ENCODE peak calls at places on chromosomes 4 and X, in four cellular contexts. O, S, X and L are unnamed samples.

GRCh38 chr4:147129687-147130086 is 184.0 kb upstream of the TTC29 start:
- DNase-seq in X (no peak), O (no peak), S (no peak), L (no peak)

GRCh38 chr4:155787113-155787710 is 28.4 kb downstream of the GUCY1B1 start:
- DNase-seq in O (no peak), S (peak; percentile 28), X (no peak), L (no peak)

GRCh38 chr4:157270552-157270951 is 50.0 kb downstream of the GRIA2 start:
- DNase-seq in X (no peak), S (no peak), O (no peak), L (no peak)

GRCh38 chr4:103272174-103272573 is 74.0 kb upstream of the CENPE start:
- DNase-seq in X (no peak), S (peak; percentile 17), O (no peak), L (no peak)

GRCh38 chrX:10529344-10529743 is 91.0 kb downstream of the MID1 start:
- DNase-seq in S (no peak), O (no peak), X (no peak), L (no peak)

GRCh38 chr4:123640271-123640670 is 243.7 kb downstream of the SPRY1 start:
- DNase-seq in S (no peak), X (no peak), O (no peak), L (no peak)

GRCh38 chr4:162497564-162498167 is 333.9 kb upstream of the FSTL5 start:
- DNase-seq in S (no peak), O (no peak), X (no peak), L (no peak)

GRCh38 chr4:8244001-8244757 is 25.4 kb upstream of the HTRA3 start:
- DNase-seq in X (no peak), S (no peak), O (peak; percentile 60), L (no peak)

GRCh38 chr4:123832173-123833026 is 435.8 kb downstream of the SPRY1 start:
- DNase-seq in O (no peak), X (peak; percentile 81), S (no peak), L (no peak)

GRCh38 chrX:11365426-11365825 is 72.2 kb downstream of the AMELX start:
- DNase-seq in S (no peak), O (no peak), X (no peak), L (no peak)

GRCh38 chr4:1767058-1767769 is 25.9 kb upstream of the FGFR3 start:
- DNase-seq in O (no peak), S (no peak), X (no peak), L (no peak)

GRCh38 chr4:128363966-128364365 is 76.4 kb upstream of the PGRMC2 start:
- DNase-seq in O (no peak), X (no peak), S (no peak), L (no peak)

GRCh38 chr4:10333942-10334341 is 123.3 kb downstream of the ZNF518B start:
- DNase-seq in O (no peak), S (no peak), X (no peak), L (no peak)

GRCh38 chr4:188196134-188196735 is 57.0 kb downstream of the TRIML1 start:
- DNase-seq in X (no peak), S (no peak), O (no peak), L (no peak)

GRCh38 chrX:101407167-101407747 is 468 bp downstream of the GLA start:
- DNase-seq in X (no peak), O (no peak), S (no peak), L (no peak)

GRCh38 chrX:72348247-72348979 is 42.7 kb upstream of the CITED1 start:
- DNase-seq in S (no peak), X (no peak), O (no peak), L (no peak)

GRCh38 chr4:70704333-70705145 is 16.2 kb downstream of the UTP3 start:
- DNase-seq in X (peak; percentile 90), S (peak; percentile 78), O (peak; percentile 96), L (peak; percentile 95)

GRCh38 chr4:87209696-87210095 is 10.7 kb downstream of the KLHL8 start:
- DNase-seq in O (no peak), X (peak; percentile 75), S (no peak), L (peak; percentile 89)

GRCh38 chr4:168019019-168019651 is 73.2 kb upstream of the ANXA10 start:
- DNase-seq in O (no peak), S (no peak), X (no peak), L (no peak)

GRCh38 chr4:55545133-55545532 is 1.6 kb downstream of the CLOCK start:
- DNase-seq in X (no peak), O (no peak), S (no peak), L (no peak)

GRCh38 chr4:107210450-107211239 is 174.5 kb upstream of the DKK2 start:
- DNase-seq in X (no peak), O (peak; percentile 32), S (no peak), L (no peak)

GRCh38 chr4:83781434-83781833 is 245.5 kb downstream of the GPAT3 start:
- DNase-seq in X (no peak), S (no peak), O (no peak), L (no peak)

GRCh38 chrX:134683351-134683750 is 25.1 kb upstream of the PLAC1 start:
- DNase-seq in S (no peak), X (no peak), O (no peak), L (no peak)

GRCh38 chr4:139815646-139816601 is 150.3 kb downstream of the MGST2 start:
- DNase-seq in S (no peak), O (no peak), X (peak; percentile 85), L (no peak)

GRCh38 chr4:145935253-145936141 is 3.1 kb downstream of the ZNF827 start:
- DNase-seq in O (peak; percentile 18), X (no peak), S (no peak), L (no peak)

GRCh38 chr4:146095867-146096266 is 79.7 kb upstream of the LSM6 start:
- DNase-seq in X (no peak), O (no peak), S (no peak), L (no peak)

GRCh38 chr4:27947320-27947719 is 1086.7 kb downstream of the STIM2 start:
- DNase-seq in S (no peak), X (no peak), O (no peak), L (no peak)

GRCh38 chr4:166941629-166942028 is 292.7 kb downstream of the SPOCK3 start:
- DNase-seq in X (no peak), O (no peak), S (no peak), L (no peak)

GRCh38 chr4:8506373-8507250 is 66.0 kb downstream of the TRMT44 start:
- DNase-seq in S (no peak), X (peak; percentile 87), O (peak; percentile 84), L (peak; percentile 56)

GRCh38 chrX:49185062-49185394 is 1.1 kb downstream of the PRICKLE3 start:
- DNase-seq in X (no peak), S (no peak), O (no peak), L (no peak)

GRCh38 chrX:49186125-49187027 is at the start of gene PRICKLE3:
- DNase-seq in S (peak; percentile 80), X (peak; percentile 92), O (peak; percentile 95), L (peak; percentile 96)

GRCh38 chrX:49187028-49187394 is 838 bp upstream of the PRICKLE3 start:
- DNase-seq in X (no peak), S (no peak), O (no peak), L (peak; percentile 72)

GRCh38 chrX:49183701-49184281 is 2.4 kb downstream of the PRICKLE3 start:
- DNase-seq in X (peak; percentile 73), O (no peak), S (no peak), L (peak; percentile 76)

DNA sequence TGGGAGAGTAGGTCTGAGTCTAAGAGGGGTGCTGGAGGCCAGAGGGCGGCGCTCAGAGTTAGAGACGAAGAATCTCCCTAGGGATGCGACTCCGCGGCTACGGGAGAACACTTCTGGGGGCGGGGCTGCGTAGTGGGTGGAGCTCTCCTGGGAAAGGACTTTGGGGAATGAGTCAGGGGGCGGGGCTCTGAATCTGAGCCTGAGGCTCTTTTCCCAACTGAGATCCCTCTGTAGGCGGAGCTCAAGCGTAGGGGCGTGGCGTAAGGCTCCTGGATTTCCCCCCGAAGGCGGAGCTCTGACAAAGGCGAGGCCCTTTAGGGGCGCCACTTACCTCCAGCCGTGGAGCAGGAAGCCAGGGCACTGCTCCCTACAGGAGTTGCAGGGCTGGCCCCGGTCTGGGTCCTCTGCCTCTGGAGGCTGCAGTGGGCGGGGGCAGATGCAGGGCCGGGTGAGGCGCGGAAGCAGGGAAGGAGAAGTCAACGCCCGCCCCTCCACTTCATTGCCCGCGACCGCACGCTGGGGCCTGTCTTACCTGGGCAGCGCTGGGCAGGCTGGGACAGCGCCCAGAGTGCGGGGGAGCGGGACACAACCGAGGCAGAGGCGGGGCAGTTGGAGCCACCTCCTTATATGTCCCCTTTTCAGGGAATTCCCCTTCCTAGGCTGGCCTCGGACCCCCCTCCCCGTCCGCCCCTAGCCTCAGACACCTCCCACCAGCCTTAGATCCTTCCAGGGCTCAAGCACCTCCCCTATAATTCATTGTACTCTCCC is 1.7 kb downstream of the PRICKLE3 start:
- DNase-seq in O (peak; percentile 88), X (peak; percentile 97), S (peak; percentile 90), L (peak; percentile 89)
- TF ChIP-seq POLR2AphosphoS5 in O (peak; percentile 21), X (peak; percentile 84), S (peak; percentile 83), L (peak; percentile 68)

DNA sequence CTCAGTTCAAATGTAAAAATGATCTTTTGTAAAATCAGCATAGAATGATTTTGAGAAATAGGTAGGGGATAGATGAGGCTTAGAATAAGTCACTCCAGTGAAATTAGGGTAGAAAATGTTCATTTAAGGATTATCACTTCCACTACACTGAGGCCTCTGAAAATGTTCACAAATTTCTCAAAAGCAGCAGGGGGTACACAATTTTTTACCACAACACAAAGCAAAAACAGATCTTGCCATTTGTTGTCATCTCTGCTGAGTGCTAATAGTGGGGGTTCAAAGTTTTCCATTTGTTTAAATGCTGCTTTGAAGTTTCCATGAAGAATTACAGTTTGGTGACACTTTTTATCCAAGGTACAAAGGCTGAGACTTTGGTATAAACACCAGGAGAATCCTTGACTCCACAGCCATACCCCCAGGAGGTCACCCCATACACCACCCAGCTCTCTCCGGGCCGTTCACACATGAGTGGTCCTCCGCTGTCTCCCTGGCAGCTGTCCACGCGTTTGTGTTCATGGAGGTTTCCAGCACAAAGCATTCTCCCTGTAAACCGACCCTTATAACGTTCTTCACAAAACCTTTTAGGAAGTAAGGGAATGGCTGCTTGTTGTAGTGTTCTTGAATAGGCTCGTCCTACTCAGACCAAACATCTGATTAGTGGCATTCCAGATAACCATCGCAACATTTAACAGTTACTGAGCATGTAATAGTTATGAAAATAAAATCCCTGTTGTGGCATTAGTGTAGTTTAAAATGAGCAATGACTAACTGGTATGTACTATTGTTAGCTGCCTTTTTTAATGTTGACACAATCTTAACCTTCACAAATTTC is 71.0 kb downstream of the PRSS12 start:
- DNase-seq in O (no peak), X (no peak), S (no peak), L (peak; percentile 72)
- TF ChIP-seq POLR2A in O (no peak), X (no peak), S (no peak), L (no peak)

DNA sequence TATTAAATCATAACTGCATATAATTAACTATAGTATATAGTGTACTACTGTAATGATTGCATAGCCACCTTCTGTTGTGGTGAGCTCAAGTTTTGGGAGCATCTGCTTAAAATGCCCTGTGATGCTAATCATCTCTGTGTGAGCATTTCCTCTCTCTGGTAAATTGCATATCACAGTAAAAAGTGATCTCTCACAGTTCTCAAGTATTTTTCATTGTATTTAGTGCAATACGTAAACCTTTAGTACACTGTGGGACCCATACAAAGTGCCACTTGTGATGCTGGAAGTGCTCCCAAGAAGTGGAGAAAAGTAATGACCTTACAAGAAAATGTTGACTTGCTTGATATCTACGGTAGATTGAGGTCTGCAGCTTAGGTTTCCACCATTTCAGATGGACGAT is 82.0 kb downstream of the WWC2 start:
- DNase-seq in X (no peak), O (no peak), S (no peak), L (no peak)
- TF ChIP-seq POLR2AphosphoS5 in X (no peak), O (no peak), S (no peak), L (no peak)

DNA sequence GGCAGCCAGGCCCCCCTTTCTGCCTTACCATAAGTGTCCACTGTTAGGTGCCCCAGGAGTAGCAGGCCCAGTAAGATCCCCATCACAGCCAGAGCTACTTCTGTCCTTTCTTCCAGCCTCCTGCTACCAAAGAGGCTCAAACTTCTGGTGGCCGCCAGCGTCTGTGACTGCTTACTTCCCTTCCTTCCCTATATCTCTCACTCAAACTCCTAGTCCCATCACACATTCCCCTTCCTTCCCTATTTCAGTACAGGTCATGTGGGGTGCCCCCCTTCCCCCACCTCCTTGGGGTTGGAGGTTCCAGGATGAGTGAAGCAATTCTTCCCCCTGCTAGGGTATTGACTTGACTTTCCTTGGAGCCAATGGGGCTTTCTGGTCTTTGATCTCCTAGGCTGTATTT is at the start of gene VSIG4:
- DNase-seq in O (no peak), S (no peak), X (peak; percentile 72), L (no peak)
- TF ChIP-seq POLR2A in O (peak; percentile 72), S (no peak), X (no peak), L (no peak)